ENCODE peak calls at places on chromosomes 4 and X, in four cellular contexts. One of them, this sample, is unnamed.

GRCh38 chr4:101183658-101184373 is 163.5 kb downstream of the PPP3CA start:
- DNase-seq in HepG2: no peak
- DNase-seq in K562: no peak
- DNase-seq in GM12878: no peak
- DNase-seq in this sample: no peak

GRCh38 chrX:103658681-103659433 is 27.6 kb downstream of the MORF4L2 start:
- DNase-seq in HepG2: peak; percentile 13
- DNase-seq in K562: no peak
- DNase-seq in GM12878: no peak
- DNase-seq in this sample: no peak

GRCh38 chr4:89111833-89112563 is 665 bp downstream of the TIGD2 start:
- DNase-seq in HepG2: peak; percentile 97
- DNase-seq in K562: no peak
- DNase-seq in GM12878: no peak
- DNase-seq in this sample: no peak

GRCh38 chrX:49171752-49172279 is at the start of gene PLP2:
- DNase-seq in HepG2: no peak
- DNase-seq in K562: peak; percentile 52
- DNase-seq in GM12878: no peak
- DNase-seq in this sample: no peak

GRCh38 chr4:83356899-83357661 is 22.4 kb upstream of the HPSE start:
- DNase-seq in HepG2: peak; percentile 76
- DNase-seq in K562: no peak
- DNase-seq in GM12878: no peak
- DNase-seq in this sample: no peak

GRCh38 chrX:140762061-140762460 is 52.5 kb downstream of the LINC00632 start:
- DNase-seq in HepG2: peak; percentile 5
- DNase-seq in K562: peak; percentile 37
- DNase-seq in GM12878: no peak
- DNase-seq in this sample: peak; percentile 54

GRCh38 chrX:15177316-15177715 is 92.6 kb downstream of the ASB9 start:
- DNase-seq in HepG2: no peak
- DNase-seq in K562: no peak
- DNase-seq in GM12878: no peak
- DNase-seq in this sample: no peak

GRCh38 chrX:3440981-3441380 is 94.5 kb upstream of the MXRA5 start:
- DNase-seq in HepG2: no peak
- DNase-seq in K562: no peak
- DNase-seq in GM12878: no peak
- DNase-seq in this sample: no peak

GRCh38 chr4:168475745-168476144 is 4.5 kb downstream of the DDX60L start:
- DNase-seq in HepG2: no peak
- DNase-seq in K562: no peak
- DNase-seq in GM12878: no peak
- DNase-seq in this sample: no peak

GRCh38 chr4:87219648-87220093 is 747 bp downstream of the KLHL8 start:
- DNase-seq in HepG2: peak; percentile 11
- DNase-seq in K562: peak; percentile 56
- DNase-seq in GM12878: no peak
- DNase-seq in this sample: peak; percentile 30

GRCh38 chr4:54566608-54567007 is 91.1 kb upstream of the KIT start:
- DNase-seq in HepG2: no peak
- DNase-seq in K562: no peak
- DNase-seq in GM12878: no peak
- DNase-seq in this sample: no peak

GRCh38 chr4:2243682-2244380 is 1.9 kb upstream of the HAUS3 start:
- DNase-seq in HepG2: peak; percentile 18
- DNase-seq in K562: no peak
- DNase-seq in GM12878: no peak
- DNase-seq in this sample: peak; percentile 20

GRCh38 chrX:103628386-103629290 is at the start of gene TCEAL1:
- DNase-seq in HepG2: peak; percentile 61
- DNase-seq in K562: peak; percentile 9
- DNase-seq in GM12878: no peak
- DNase-seq in this sample: peak; percentile 65

GRCh38 chr4:7539659-7540058 is 104.9 kb upstream of the PSAPL1 start:
- DNase-seq in HepG2: peak; percentile 48
- DNase-seq in K562: peak; percentile 78
- DNase-seq in GM12878: no peak
- DNase-seq in this sample: peak; percentile 83

GRCh38 chr4:40325406-40326019 is 9.6 kb upstream of the CHRNA9 start:
- DNase-seq in HepG2: peak; percentile 54
- DNase-seq in K562: peak; percentile 76
- DNase-seq in GM12878: no peak
- DNase-seq in this sample: peak; percentile 48

GRCh38 chr4:159070742-159071141 is 32.1 kb upstream of the RAPGEF2 start:
- DNase-seq in HepG2: no peak
- DNase-seq in K562: no peak
- DNase-seq in GM12878: no peak
- DNase-seq in this sample: no peak

GRCh38 chr4:85761803-85762202 is 286.9 kb downstream of the ARHGAP24 start:
- DNase-seq in HepG2: no peak
- DNase-seq in K562: no peak
- DNase-seq in GM12878: no peak
- DNase-seq in this sample: no peak

GRCh38 chrX:45515262-45516215 is 314.9 kb upstream of the DIPK2B start:
- DNase-seq in HepG2: peak; percentile 71
- DNase-seq in K562: no peak
- DNase-seq in GM12878: no peak
- DNase-seq in this sample: peak; percentile 42

GRCh38 chr4:81504685-81505598 is 33.2 kb upstream of the RASGEF1B start:
- DNase-seq in HepG2: no peak
- DNase-seq in K562: no peak
- DNase-seq in GM12878: no peak
- DNase-seq in this sample: no peak

GRCh38 chrX:3743821-3744439 is 30.5 kb upstream of the PRKX start:
- DNase-seq in HepG2: no peak
- DNase-seq in K562: no peak
- DNase-seq in GM12878: no peak
- DNase-seq in this sample: no peak

GRCh38 chr4:2083826-2084160 is 24.7 kb downstream of the NAT8L start:
- DNase-seq in HepG2: no peak
- DNase-seq in K562: no peak
- DNase-seq in GM12878: no peak
- DNase-seq in this sample: no peak

GRCh38 chr4:8735236-8736082 is 136.2 kb downstream of the HMX1 start:
- DNase-seq in HepG2: no peak
- DNase-seq in K562: no peak
- DNase-seq in GM12878: no peak
- DNase-seq in this sample: no peak

GRCh38 chr4:48093949-48094550 is 40.0 kb downstream of the TXK start:
- DNase-seq in HepG2: no peak
- DNase-seq in K562: no peak
- DNase-seq in GM12878: no peak
- DNase-seq in this sample: peak; percentile 13

GRCh38 chr4:31518796-31519250 is 798.7 kb downstream of the PCDH7 start:
- DNase-seq in HepG2: no peak
- DNase-seq in K562: no peak
- DNase-seq in GM12878: no peak
- DNase-seq in this sample: peak; percentile 10

GRCh38 chr4:150746156-150746555 is 164.2 kb downstream of the MAB21L2 start:
- DNase-seq in HepG2: no peak
- DNase-seq in K562: no peak
- DNase-seq in GM12878: no peak
- DNase-seq in this sample: no peak
- TF ChIP-seq FOXK2 in HepG2: no peak
- TF ChIP-seq FOXK2 in K562: no peak
- TF ChIP-seq FOXK2 in GM12878: no peak
- TF ChIP-seq FOXK2 in this sample: no peak

GRCh38 chr4:75434105-75434504 is 80.1 kb downstream of the RCHY1 start:
- DNase-seq in HepG2: no peak
- DNase-seq in K562: no peak
- DNase-seq in GM12878: no peak
- DNase-seq in this sample: no peak

GRCh38 chr4:75429208-75429607 is 85.0 kb downstream of the RCHY1 start:
- DNase-seq in HepG2: no peak
- DNase-seq in K562: no peak
- DNase-seq in GM12878: no peak
- DNase-seq in this sample: no peak

GRCh38 chr4:75432683-75433082 is 81.5 kb downstream of the RCHY1 start:
- DNase-seq in HepG2: peak; percentile 46
- DNase-seq in K562: peak; percentile 10
- DNase-seq in GM12878: no peak
- DNase-seq in this sample: peak; percentile 52
- TF ChIP-seq FOXK2 in HepG2: no peak
- TF ChIP-seq FOXK2 in K562: no peak
- TF ChIP-seq FOXK2 in GM12878: no peak
- TF ChIP-seq FOXK2 in this sample: no peak

GRCh38 chr4:135573251-135573650 is 1371.7 kb upstream of the PABPC4L start:
- DNase-seq in HepG2: no peak
- DNase-seq in K562: no peak
- DNase-seq in GM12878: no peak
- DNase-seq in this sample: no peak
- TF ChIP-seq FOXK2 in HepG2: no peak
- TF ChIP-seq FOXK2 in K562: no peak
- TF ChIP-seq FOXK2 in GM12878: no peak
- TF ChIP-seq FOXK2 in this sample: no peak

GRCh38 chr4:121127100-121127499 is 37.0 kb downstream of the TNIP3 start:
- DNase-seq in HepG2: no peak
- DNase-seq in K562: no peak
- DNase-seq in GM12878: no peak
- DNase-seq in this sample: no peak

GRCh38 chr4:121129606-121130346 is 34.3 kb downstream of the TNIP3 start:
- DNase-seq in HepG2: no peak
- DNase-seq in K562: no peak
- DNase-seq in GM12878: no peak
- DNase-seq in this sample: no peak

GRCh38 chr4:121122661-121123060 is 41.5 kb downstream of the TNIP3 start:
- DNase-seq in HepG2: no peak
- DNase-seq in K562: no peak
- DNase-seq in GM12878: no peak
- DNase-seq in this sample: no peak

GRCh38 chr4:121126449-121127006 is 37.6 kb downstream of the TNIP3 start:
- DNase-seq in HepG2: no peak
- DNase-seq in K562: no peak
- DNase-seq in GM12878: no peak
- DNase-seq in this sample: no peak

DNA sequence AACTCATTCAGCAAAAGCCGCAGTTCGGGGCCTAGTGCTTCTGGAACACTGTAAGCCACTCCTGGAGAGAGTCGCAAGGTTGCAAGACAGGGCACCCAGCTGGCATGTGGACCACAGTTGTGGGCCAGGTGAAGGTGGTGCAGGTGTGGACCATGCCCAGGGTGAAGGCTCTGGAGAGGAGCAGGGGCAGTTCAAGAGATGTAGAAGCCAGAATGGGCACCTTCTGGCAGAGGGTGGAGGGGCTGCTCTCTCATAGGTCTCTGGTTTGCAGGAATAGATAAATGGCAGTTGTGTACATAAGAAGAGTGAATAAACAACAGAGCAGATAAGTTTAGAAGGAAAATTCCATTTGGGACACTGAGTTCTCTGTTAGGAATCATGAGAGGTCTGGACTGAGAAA is 38.6 kb downstream of the TNIP3 start:
- DNase-seq in HepG2: peak; percentile 2
- DNase-seq in K562: no peak
- DNase-seq in GM12878: no peak
- DNase-seq in this sample: no peak
- TF ChIP-seq FOXK2 in HepG2: no peak
- TF ChIP-seq FOXK2 in K562: no peak
- TF ChIP-seq FOXK2 in GM12878: no peak
- TF ChIP-seq FOXK2 in this sample: no peak

DNA sequence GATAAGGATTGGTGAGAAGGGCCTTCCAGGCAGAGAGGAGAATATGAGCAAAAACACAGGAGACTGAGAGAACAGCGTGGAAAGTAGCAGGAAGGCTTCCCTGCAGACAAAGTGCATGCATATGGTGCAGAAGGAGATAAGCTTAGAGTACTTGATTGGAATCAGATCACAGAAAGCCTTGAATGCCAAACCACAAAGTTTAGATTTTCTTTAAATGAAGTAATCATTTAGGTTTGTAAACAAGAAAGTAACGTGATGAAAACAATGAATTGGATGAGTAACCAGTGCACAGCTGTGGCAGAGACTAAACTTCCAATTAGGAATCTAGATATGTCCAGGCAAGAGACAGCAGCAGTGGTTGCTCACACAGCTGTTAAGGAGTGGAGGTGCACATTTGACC is 83.8 kb upstream of the C1QTNF7 start:
- DNase-seq in HepG2: no peak
- DNase-seq in K562: no peak
- DNase-seq in GM12878: no peak
- DNase-seq in this sample: no peak
- TF ChIP-seq FOXK2 in HepG2: no peak
- TF ChIP-seq FOXK2 in K562: no peak
- TF ChIP-seq FOXK2 in GM12878: no peak
- TF ChIP-seq FOXK2 in this sample: no peak

GRCh38 chr4:71470547-71470946 is 131.7 kb downstream of the SLC4A4 start:
- DNase-seq in HepG2: no peak
- DNase-seq in K562: no peak
- DNase-seq in GM12878: no peak
- DNase-seq in this sample: no peak

GRCh38 chr4:71476240-71476639 is 137.4 kb downstream of the SLC4A4 start:
- DNase-seq in HepG2: no peak
- DNase-seq in K562: no peak
- DNase-seq in GM12878: no peak
- DNase-seq in this sample: no peak

GRCh38 chr4:71473541-71474240 is 134.9 kb downstream of the SLC4A4 start:
- DNase-seq in HepG2: no peak
- DNase-seq in K562: no peak
- DNase-seq in GM12878: no peak
- DNase-seq in this sample: no peak

GRCh38 chr4:71468086-71468485 is 129.3 kb downstream of the SLC4A4 start:
- DNase-seq in HepG2: no peak
- DNase-seq in K562: no peak
- DNase-seq in GM12878: no peak
- DNase-seq in this sample: no peak

DNA sequence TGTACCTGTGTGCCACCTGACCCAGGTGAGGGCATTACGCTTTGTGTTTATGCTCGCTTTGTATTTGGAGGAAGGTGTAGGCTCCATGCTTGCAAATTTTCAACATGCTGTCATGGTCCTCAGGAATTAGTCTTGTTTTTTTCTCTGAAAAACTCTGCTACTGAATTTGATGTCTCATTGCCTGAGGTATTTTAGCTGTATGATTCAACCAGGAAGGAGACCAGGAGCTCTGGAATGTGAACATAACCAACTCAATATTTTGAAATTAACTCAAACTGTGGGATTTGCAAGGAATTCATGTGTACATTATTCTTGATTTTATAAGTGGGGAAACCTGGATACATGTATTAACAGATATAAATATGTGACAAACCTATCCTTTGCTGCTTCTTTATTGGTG is 134.1 kb downstream of the SLC4A4 start:
- DNase-seq in HepG2: no peak
- DNase-seq in K562: no peak
- DNase-seq in GM12878: no peak
- DNase-seq in this sample: no peak
- TF ChIP-seq FOXK2 in HepG2: no peak
- TF ChIP-seq FOXK2 in K562: no peak
- TF ChIP-seq FOXK2 in GM12878: no peak
- TF ChIP-seq FOXK2 in this sample: no peak